ENCODE peak calls at places on chromosomes 4 and X, in six cellular contexts. B, U, F, N, A and W are unnamed samples.

GRCh38 chrX:139559383-139560042 is 29.0 kb downstream of the F9 start:
- DNase-seq in B (no peak), U (no peak), F (no peak), N (no peak), A (no peak), W (peak)

GRCh38 chr4:165378763-165379631 is at the start of gene CPE:
- DNase-seq in B (peak), U (peak), F (peak), N (peak), A (peak), W (peak)

GRCh38 chrX:134551365-134552095 is 91.6 kb downstream of the HPRT1 start:
- DNase-seq in B (no peak), U (no peak), F (no peak), N (no peak), A (no peak), W (no peak)

GRCh38 chr4:5758741-5759140 is 47.7 kb downstream of the EVC start:
- DNase-seq in B (no peak), U (no peak), F (no peak), N (no peak), A (no peak), W (no peak)

GRCh38 chrX:72621163-72621562 is 48.5 kb upstream of the HDAC8 start:
- DNase-seq in B (no peak), U (no peak), F (no peak), N (no peak), A (no peak), W (no peak)

GRCh38 chrX:146424422-146424821 is 385.1 kb upstream of the CXorf51B start:
- DNase-seq in B (no peak), U (no peak), F (no peak), N (no peak), A (no peak), W (no peak)

GRCh38 chr4:109728385-109728784 is 1.5 kb downstream of the PLA2G12A start:
- DNase-seq in B (no peak), U (no peak), F (no peak), N (no peak), A (no peak), W (peak)

GRCh38 chr4:80963051-80963450 is 67.5 kb upstream of the BMP3 start:
- DNase-seq in B (no peak), U (no peak), F (no peak), N (no peak), A (no peak), W (no peak)

GRCh38 chrX:22159071-22159470 is 113.6 kb upstream of the CBLL2 start:
- DNase-seq in B (no peak), U (no peak), F (no peak), N (no peak), A (no peak), W (no peak)

GRCh38 chrX:108071578-108071977 is 19.8 kb downstream of the PSMD10 start:
- DNase-seq in B (no peak), U (no peak), F (no peak), N (no peak), A (no peak), W (no peak)

GRCh38 chr4:153486281-153487151 is 20.4 kb downstream of the TMEM131L start:
- DNase-seq in B (no peak), U (no peak), F (no peak), N (no peak), A (no peak), W (no peak)

GRCh38 chr4:55124337-55125076 is 888 bp downstream of the KDR start:
- DNase-seq in B (no peak), U (no peak), F (no peak), N (peak), A (no peak), W (no peak)

GRCh38 chr4:65580551-65580950 is 89.7 kb downstream of the EPHA5 start:
- DNase-seq in B (no peak), U (no peak), F (no peak), N (no peak), A (no peak), W (no peak)

GRCh38 chr4:105836537-105836936 is 58.7 kb upstream of the NPNT start:
- DNase-seq in B (no peak), U (no peak), F (no peak), N (no peak), A (no peak), W (no peak)

GRCh38 chrX:121504148-121504547 is 456.7 kb downstream of the GLUD2 start:
- DNase-seq in B (no peak), U (no peak), F (no peak), N (no peak), A (no peak), W (no peak)

GRCh38 chrX:100685284-100685996 is 41.4 kb downstream of the SRPX2 start:
- DNase-seq in B (peak), U (peak), F (peak), N (peak), A (peak), W (peak)

GRCh38 chr4:55170462-55170861 is 45.1 kb upstream of the KDR start:
- DNase-seq in B (no peak), U (no peak), F (no peak), N (no peak), A (no peak), W (no peak)

GRCh38 chr4:92235741-92236140 is 68.0 kb upstream of the GRID2 start:
- DNase-seq in B (no peak), U (no peak), F (no peak), N (no peak), A (no peak), W (no peak)